ENCODE peak calls at places on chromosomes 11 and 22, in four cellular contexts. A, M, Z and E are unnamed samples.

GRCh38 chr11:35163209-35163608 is 24.2 kb downstream of the CD44 start:
- DNase-seq in A (no peak), M (no peak), Z (no peak), E (no peak)

GRCh38 chr11:2759228-2760195 is 59.7 kb upstream of the KCNQ1OT1 start:
- DNase-seq in A (no peak), M (peak; percentile 52), Z (no peak), E (no peak)

GRCh38 chr11:57680552-57680874 is 12.6 kb downstream of the ZDHHC5 start:
- DNase-seq in A (peak; percentile 52), M (no peak), Z (no peak), E (no peak)

GRCh38 chr11:125110996-125111340 is 458 bp downstream of the TMEM218 start:
- DNase-seq in A (no peak), M (no peak), Z (no peak), E (no peak)

GRCh38 chr22:32120603-32121002 is 38.5 kb downstream of the C22orf42 start:
- DNase-seq in A (no peak), M (no peak), Z (no peak), E (no peak)

GRCh38 chr22:44037519-44038370 is 13.6 kb downstream of the PARVB start:
- DNase-seq in A (no peak), M (peak; percentile 85), Z (peak; percentile 63), E (peak; percentile 86)

GRCh38 chr11:79412761-79413160 is 28.1 kb downstream of the TENM4 start:
- DNase-seq in A (no peak), M (no peak), Z (no peak), E (no peak)

GRCh38 chr11:19763315-19763714 is 50.7 kb downstream of the NAV2 start:
- DNase-seq in A (no peak), M (no peak), Z (no peak), E (no peak)

GRCh38 chr11:34051349-34052035 is at the start of gene CAPRIN1:
- DNase-seq in A (peak; percentile 93), M (peak; percentile 92), Z (peak; percentile 85), E (peak; percentile 86)
- TF ChIP-seq POLR2A in A (peak; percentile 93), M (peak; percentile 54), Z (peak; percentile 27), E (peak; percentile 97)

GRCh38 chr22:19943665-19944026 is 2.0 kb upstream of the TXNRD2 start:
- DNase-seq in A (peak; percentile 76), M (peak; percentile 61), Z (no peak), E (peak; percentile 33)

GRCh38 chr22:19942071-19942885 is 660 bp upstream of the TXNRD2 start:
- DNase-seq in A (peak; percentile 85), M (peak; percentile 73), Z (peak; percentile 35), E (no peak)

GRCh38 chr22:19941365-19942070 is at the start of the genes COMT and TXNRD2:
- DNase-seq in A (peak; percentile 100), M (peak; percentile 82), Z (peak; percentile 73), E (peak; percentile 52)

GRCh38 chr22:19942886-19943664 is 1.5 kb upstream of the TXNRD2 start:
- DNase-seq in A (peak; percentile 72), M (peak; percentile 81), Z (peak; percentile 52), E (peak; percentile 44)

DNA sequence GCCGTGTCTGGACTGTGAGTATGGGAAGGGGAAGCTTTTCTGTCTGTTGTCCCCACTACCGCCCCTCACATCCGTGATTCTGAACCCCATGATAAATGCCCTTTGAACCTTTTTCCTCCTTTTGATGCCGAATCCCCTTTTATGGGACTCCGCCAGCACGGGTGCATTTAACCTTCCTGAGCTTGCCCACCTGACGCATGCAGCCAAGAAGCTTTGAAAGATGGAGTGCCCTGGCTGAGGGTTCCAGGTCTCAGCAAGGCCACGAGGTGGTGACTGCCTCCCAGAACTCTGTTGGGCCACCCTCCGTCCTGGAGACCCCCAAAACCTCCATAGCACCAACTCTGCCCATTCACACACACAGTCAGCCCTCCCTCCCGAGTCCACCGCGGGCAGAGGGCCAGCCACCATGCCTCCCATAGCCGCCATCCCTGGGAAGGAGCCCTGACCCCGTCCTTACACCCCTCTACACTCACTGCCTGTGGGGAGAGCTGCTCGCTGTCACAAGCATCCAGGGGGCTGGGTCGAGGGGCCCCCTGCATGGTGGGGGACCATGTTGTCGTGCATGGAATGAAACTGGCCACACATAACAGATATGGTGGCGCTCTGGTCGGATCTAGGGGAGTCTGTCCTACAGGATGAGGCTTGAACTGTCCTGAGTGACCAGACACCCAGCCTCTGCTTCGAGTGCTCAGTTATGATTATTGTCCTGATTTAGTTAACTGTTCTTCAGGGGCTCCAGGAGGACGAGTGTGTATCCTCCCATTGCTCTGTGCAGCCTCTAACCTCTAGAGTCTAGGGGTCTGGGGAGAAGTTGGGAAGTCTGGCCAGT is 822 bp upstream of the COMT start:
- DNase-seq in A (no peak), M (peak; percentile 65), Z (no peak), E (no peak)
- TF ChIP-seq POLR2A in A (no peak), M (no peak), Z (no peak), E (no peak)

DNA sequence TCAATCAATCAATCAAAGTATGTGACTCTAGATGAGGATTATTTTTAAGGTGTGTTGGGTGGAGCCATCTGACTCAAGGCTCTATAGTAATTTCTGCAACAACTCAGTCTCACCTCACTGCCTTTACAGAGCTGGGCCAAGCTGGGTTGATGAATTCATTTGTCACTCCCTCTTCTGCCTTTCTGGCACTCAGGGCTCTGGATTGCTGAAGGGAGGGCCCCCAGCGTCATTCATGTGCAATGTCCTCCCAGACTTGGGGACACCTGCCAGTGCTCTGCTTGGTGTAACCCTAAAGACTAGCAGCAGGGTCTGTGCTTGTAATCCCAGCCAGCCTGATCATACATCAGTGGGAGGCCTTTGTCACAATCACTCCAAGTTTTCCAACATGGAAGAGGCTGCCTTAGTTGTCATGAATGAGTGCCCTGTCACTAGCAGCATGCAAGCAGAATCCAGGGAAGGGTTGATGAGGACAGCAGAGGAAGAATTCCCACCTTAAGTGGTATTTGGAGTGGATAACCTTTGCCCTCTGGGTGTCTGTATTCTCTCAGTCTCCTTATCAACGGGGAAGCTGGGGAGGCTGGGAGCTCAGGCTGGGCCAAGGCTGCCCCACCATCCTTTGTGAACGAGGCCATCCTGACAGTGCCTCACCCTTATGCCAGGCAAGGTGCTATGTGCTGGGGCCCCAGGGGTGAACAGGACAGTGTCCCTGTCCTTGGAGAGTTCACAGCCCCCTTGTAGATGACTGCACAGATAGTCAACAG is 2.0 kb upstream of the TP53I11 start:
- DNase-seq in A (no peak), M (no peak), Z (no peak), E (no peak)
- TF ChIP-seq POLR2A in A (no peak), M (no peak), Z (no peak), E (no peak)

GRCh38 chr22:36324414-36324813 is 63.4 kb downstream of the MYH9 start:
- DNase-seq in A (no peak), M (no peak), Z (no peak), E (no peak)

GRCh38 chr22:36326178-36327161 is 61.3 kb downstream of the MYH9 start:
- DNase-seq in A (no peak), M (no peak), Z (no peak), E (no peak)

GRCh38 chr22:36323855-36324331 is 63.9 kb downstream of the MYH9 start:
- DNase-seq in A (no peak), M (no peak), Z (peak; percentile 68), E (no peak)

GRCh38 chr22:36323182-36323854 is 64.4 kb downstream of the MYH9 start:
- DNase-seq in A (no peak), M (peak; percentile 97), Z (peak; percentile 74), E (no peak)

GRCh38 chr22:36325163-36326031 is 62.4 kb downstream of the MYH9 start:
- DNase-seq in A (no peak), M (peak; percentile 93), Z (peak; percentile 72), E (no peak)
- TF ChIP-seq POLR2A in A (no peak), M (peak; percentile 36), Z (peak; percentile 53), E (no peak)